ENCODE peak calls at places on chromosome 12, in nine cellular contexts. O is RPMI8226, Z is mucosa of gallbladder, K is bronchial epithelial cell, I is HCEC 1CT, P is NCI-H345, F is fibroblast of the aortic adventitia, C is HepG2, H is neural crest cell. Y is an unnamed sample.

GRCh38 chr12:14290951-14291350 is 74.5 kb upstream of the ATF7IP start:
- DNase-seq in Z (no peak), F (no peak), C (no peak), P (no peak), H (no peak), O (no peak), K (no peak), I (no peak), Y (no peak)

GRCh38 chr12:96334502-96334901 is 65.7 kb downstream of the CDK17 start:
- DNase-seq in H (no peak), F (no peak), K (peak), P (no peak), O (no peak), I (no peak), Z (no peak), C (peak), Y (no peak)

GRCh38 chr12:47867496-47867941 is 37.3 kb downstream of the VDR start:
- DNase-seq in C (no peak), Z (no peak), O (no peak), K (peak), H (no peak), I (peak), P (no peak), F (peak), Y (peak)

GRCh38 chr12:11134300-11134699 is at the start of gene TAS2R30:
- DNase-seq in C (no peak), O (no peak), H (no peak), F (no peak), I (no peak), K (peak), P (no peak), Z (no peak), Y (no peak)

GRCh38 chr12:5379737-5380496 is 52.0 kb upstream of the NTF3 start:
- DNase-seq in P (peak), O (peak), Z (no peak), K (peak), H (no peak), I (no peak), F (no peak), C (no peak), Y (peak)

GRCh38 chr12:21764063-21764462 is 10.4 kb downstream of the KCNJ8 start:
- DNase-seq in P (no peak), K (no peak), I (no peak), Z (no peak), O (no peak), C (no peak), H (no peak), F (no peak), Y (no peak)

GRCh38 chr12:46788247-46788887 is 37.4 kb downstream of the SLC38A4 start:
- DNase-seq in C (no peak), P (no peak), I (peak), H (no peak), F (peak), O (no peak), Z (no peak), K (peak), Y (no peak)

GRCh38 chr12:91940322-91940721 is 205.3 kb downstream of the BTG1 start:
- DNase-seq in P (no peak), Z (no peak), K (no peak), O (no peak), F (no peak), H (no peak), I (no peak), C (no peak), Y (no peak)

GRCh38 chr12:111715242-111715641 is 29.4 kb downstream of the ACAD10 start:
- DNase-seq in P (no peak), F (no peak), I (no peak), O (no peak), H (peak), K (no peak), Z (no peak), C (peak), Y (no peak)

GRCh38 chr12:12890815-12891645 is at the start of gene GPRC5A:
- DNase-seq in O (peak), P (peak), H (peak), K (peak), I (peak), F (peak), Z (peak), C (peak), Y (peak)

GRCh38 chr12:3204143-3204542 is 127.0 kb downstream of the TSPAN9 start:
- DNase-seq in H (no peak), Z (peak), C (no peak), K (peak), F (no peak), P (no peak), O (peak), I (no peak), Y (no peak)

GRCh38 chr12:113477171-113477841 is 5.6 kb upstream of the LHX5 start:
- DNase-seq in F (no peak), H (no peak), I (no peak), C (no peak), P (no peak), K (no peak), Z (no peak), O (no peak), Y (no peak)

GRCh38 chr12:107394693-107395092 is 290.9 kb upstream of the PWP1 start:
- DNase-seq in K (no peak), O (no peak), C (no peak), I (no peak), Z (no peak), F (no peak), H (no peak), P (no peak), Y (no peak)

GRCh38 chr12:1528791-1529190 is 65.6 kb downstream of the FBXL14 start:
- DNase-seq in P (no peak), K (no peak), C (no peak), Z (no peak), F (no peak), O (no peak), H (no peak), I (no peak), Y (no peak)

GRCh38 chr12:42180990-42181611 is 36.4 kb upstream of the GXYLT1 start:
- DNase-seq in F (no peak), Z (no peak), H (no peak), C (peak), O (no peak), I (no peak), P (no peak), K (peak), Y (no peak)

GRCh38 chr12:51000245-51000644 is 25.9 kb downstream of the SLC11A2 start:
- DNase-seq in K (peak), I (peak), Z (no peak), F (peak), P (no peak), H (no peak), O (no peak), C (no peak), Y (peak)

GRCh38 chr12:102642199-102642598 is 161.8 kb upstream of the IGF1 start:
- DNase-seq in O (no peak), C (no peak), I (no peak), P (no peak), H (no peak), Z (no peak), F (no peak), K (no peak), Y (no peak)

GRCh38 chr12:96906498-96906848 is 584 bp upstream of the NEDD1 start:
- DNase-seq in K (peak), C (no peak), H (no peak), F (no peak), I (no peak), O (no peak), Z (no peak), P (peak), Y (no peak)

GRCh38 chr12:49121047-49121696 is 10.0 kb downstream of the TUBA1B start:
- DNase-seq in H (peak), Z (peak), C (peak), I (peak), P (no peak), K (peak), F (peak), O (no peak), Y (peak)

GRCh38 chr12:78210894-78211302 is 380.2 kb downstream of the NAV3 start:
- DNase-seq in P (peak), C (no peak), K (peak), F (peak), I (peak), Z (no peak), H (peak), O (no peak), Y (no peak)

GRCh38 chr12:91999823-92000222 is 145.8 kb downstream of the BTG1 start:
- DNase-seq in O (no peak), Z (no peak), K (no peak), F (no peak), C (no peak), H (no peak), P (no peak), I (no peak), Y (no peak)

GRCh38 chr12:121536929-121537813 is 43.7 kb downstream of the KDM2B start:
- DNase-seq in K (no peak), I (peak), H (peak), Z (peak), O (peak), P (peak), F (peak), C (peak), Y (peak)

GRCh38 chr12:124507188-124508109 is 60.0 kb downstream of the NCOR2 start:
- DNase-seq in O (no peak), I (no peak), F (peak), Z (no peak), K (no peak), C (no peak), P (no peak), H (no peak), Y (no peak)

GRCh38 chr12:11839093-11839641 is 189.7 kb downstream of the ETV6 start:
- DNase-seq in I (peak), C (no peak), Z (peak), F (peak), H (no peak), O (no peak), K (peak), P (peak), Y (peak)

GRCh38 chr12:107843351-107844311 is 69.1 kb downstream of the ASCL4 start:
- DNase-seq in I (no peak), P (peak), F (peak), K (no peak), Z (no peak), H (peak), C (no peak), O (no peak), Y (no peak)

GRCh38 chr12:32889073-32889760 is 7.4 kb downstream of the PKP2 start:
- DNase-seq in Z (no peak), F (peak), O (no peak), P (no peak), C (no peak), K (peak), H (no peak), I (no peak), Y (no peak)

GRCh38 chr12:62290804-62291203 is 30.6 kb downstream of the USP15 start:
- DNase-seq in Z (no peak), C (no peak), H (no peak), K (no peak), F (no peak), O (no peak), P (no peak), I (no peak), Y (no peak)

Y was measured in MG63.